ENCODE peak calls at places on chromosomes 1 and 21, in ten cellular contexts. E is CD4-positive, alpha-beta T cell; G is thoracic aorta; U is esophagus muscularis mucosa; D is mammary epithelial cell; J is stomach; Y is breast epithelium; Z is lung; O is fibroblast of lung; T is HCT116. W is an unnamed sample. For H3K9me3, the result is how much of the 10 kb centered on the place peaks cover.

GRCh38 chr1:9128520-9129371 is at the start of gene GPR157:
- DNase-seq in Z (peak), U (peak), E (peak), Y (peak), O (peak), D (peak), J (peak), G (peak), T (peak), W (peak)

GRCh38 chr1:30359821-30360220 is 363.6 kb downstream of the MATN1 start:
- DNase-seq in U (no peak), E (no peak), G (no peak), O (no peak), J (no peak), Y (no peak), D (no peak), Z (no peak), T (no peak), W (no peak)

GRCh38 chr1:213751064-213751397 is 236.7 kb upstream of the PROX1 start:
- DNase-seq in U (no peak), Z (no peak), T (no peak), E (no peak), J (no peak), Y (no peak), G (no peak), D (no peak), O (no peak), W (no peak)

GRCh38 chr1:152141971-152142584 is 16.9 kb downstream of the RPTN start:
- DNase-seq in D (peak), T (peak), E (no peak), Y (no peak), G (peak), U (peak), J (peak), Z (peak), O (peak), W (peak)

GRCh38 chr1:225962440-225962975 is 21.5 kb upstream of the LEFTY2 start:
- DNase-seq in Y (no peak), O (peak), Z (no peak), U (no peak), J (peak), E (peak), T (no peak), G (no peak), D (no peak), W (peak)

GRCh38 chr1:3227372-3227704 is 158.3 kb downstream of the PRDM16 start:
- DNase-seq in T (no peak), U (no peak), G (no peak), J (no peak), Z (no peak), O (no peak), E (no peak), D (no peak), Y (no peak), W (no peak)

GRCh38 chr1:228093050-228093906 is 9.8 kb downstream of the C1orf35 start:
- DNase-seq in E (no peak), D (no peak), T (no peak), J (peak), O (no peak), U (no peak), Y (no peak), G (no peak), Z (no peak), W (peak)

GRCh38 chr1:151309851-151310323 is 17.3 kb downstream of the PI4KB start:
- DNase-seq in G (no peak), Y (no peak), E (no peak), U (no peak), D (no peak), T (no peak), O (peak), Z (no peak), J (no peak), W (no peak)

GRCh38 chr1:160868141-160868540 is 5.5 kb upstream of the CD244 start:
- DNase-seq in G (no peak), O (no peak), E (no peak), U (no peak), Y (no peak), D (peak), Z (no peak), J (no peak), T (no peak), W (no peak)

GRCh38 chr1:75035536-75035935 is 98.7 kb upstream of the LHX8 start:
- DNase-seq in J (no peak), Y (no peak), O (no peak), E (no peak), D (peak), Z (no peak), U (no peak), T (no peak), G (no peak), W (no peak)

GRCh38 chr1:161106434-161106833 is 8.3 kb downstream of the KLHDC9 start:
- DNase-seq in O (no peak), E (no peak), U (no peak), D (no peak), T (no peak), J (no peak), Y (no peak), Z (no peak), G (no peak), W (no peak)

GRCh38 chr21:16751705-16752104 is 761.1 kb upstream of the CXADR start:
- DNase-seq in D (no peak), G (no peak), Z (no peak), O (no peak), Y (no peak), T (no peak), J (no peak), U (no peak), E (no peak), W (no peak)

GRCh38 chr1:155729031-155729898 is 40.4 kb downstream of the DAP3 start:
- DNase-seq in U (no peak), Z (peak), E (no peak), Y (peak), G (peak), O (peak), J (peak), T (peak), D (peak), W (no peak)

GRCh38 chr1:6688001-6688400 is 13.6 kb downstream of the DNAJC11 start:
- DNase-seq in J (no peak), G (no peak), U (no peak), D (no peak), Y (no peak), T (no peak), Z (no peak), O (no peak), E (no peak), W (no peak)

GRCh38 chr1:62744594-62745577 is 39.0 kb upstream of the ATG4C start:
- DNase-seq in G (no peak), D (no peak), U (no peak), E (no peak), O (no peak), Z (no peak), J (no peak), Y (no peak), T (no peak), W (no peak)

GRCh38 chr21:42218836-42219605 is at the start of gene ABCG1:
- DNase-seq in U (no peak), G (no peak), Z (no peak), J (peak), Y (no peak), T (no peak), E (peak), D (peak), O (no peak), W (peak)

GRCh38 chr1:210600421-210601195 is 271.9 kb downstream of the HHAT start:
- DNase-seq in O (no peak), Z (no peak), E (no peak), G (no peak), U (no peak), Y (no peak), T (no peak), D (no peak), J (no peak), W (no peak)

GRCh38 chr1:178692564-178693327 is 32.3 kb upstream of the RALGPS2 start:
- DNase-seq in U (no peak), G (no peak), D (no peak), E (no peak), Y (no peak), J (no peak), Z (no peak), T (no peak), O (no peak), W (no peak)

GRCh38 chr1:180939072-180939705 is 26.5 kb downstream of the KIAA1614 start:
- DNase-seq in T (no peak), Y (no peak), E (no peak), Z (no peak), U (no peak), D (no peak), O (no peak), G (no peak), J (no peak), W (no peak)

GRCh38 chr1:167460836-167461235 is 57.5 kb downstream of the CD247 start:
- DNase-seq in T (no peak), Z (no peak), D (no peak), E (peak), O (no peak), Y (peak), G (no peak), U (no peak), J (no peak), W (no peak)

GRCh38 chr1:111441573-111442192 is 7.4 kb downstream of the WDR77 start:
- DNase-seq in E (peak), U (peak), G (no peak), O (peak), J (peak), T (no peak), Y (no peak), D (no peak), Z (no peak), W (no peak)

GRCh38 chr1:196160066-196160795 is 448.0 kb downstream of the KCNT2 start:
- DNase-seq in O (peak), Y (no peak), E (no peak), U (no peak), Z (no peak), G (no peak), D (peak), J (no peak), T (no peak), W (no peak)

GRCh38 chr1:151502859-151503509 is 8.2 kb upstream of the CGN start:
- DNase-seq in U (no peak), J (no peak), E (no peak), Z (no peak), D (no peak), O (no peak), T (no peak), G (no peak), Y (no peak), W (no peak)

GRCh38 chr1:222732216-222733159 is 4.5 kb upstream of the FAM177B start:
- DNase-seq in T (no peak), J (no peak), Z (no peak), U (no peak), D (no peak), E (no peak), G (no peak), Y (no peak), O (no peak), W (no peak)

GRCh38 chr1:30284226-30284625 is 439.2 kb downstream of the MATN1 start:
- DNase-seq in J (no peak), U (peak), Y (no peak), Z (no peak), E (no peak), O (no peak), G (no peak), D (no peak), T (no peak), W (no peak)

GRCh38 chr21:16992448-16992847 is 520.4 kb upstream of the CXADR start:
- DNase-seq in Y (no peak), E (no peak), Z (no peak), T (no peak), U (no peak), G (no peak), O (no peak), J (no peak), D (no peak), W (no peak)

GRCh38 chr21:37503848-37504467 is 137.4 kb downstream of the DYRK1A start:
- DNase-seq in E (no peak), U (no peak), O (peak), D (no peak), G (no peak), Z (no peak), J (no peak), Y (no peak), T (no peak), W (no peak)

DNA sequence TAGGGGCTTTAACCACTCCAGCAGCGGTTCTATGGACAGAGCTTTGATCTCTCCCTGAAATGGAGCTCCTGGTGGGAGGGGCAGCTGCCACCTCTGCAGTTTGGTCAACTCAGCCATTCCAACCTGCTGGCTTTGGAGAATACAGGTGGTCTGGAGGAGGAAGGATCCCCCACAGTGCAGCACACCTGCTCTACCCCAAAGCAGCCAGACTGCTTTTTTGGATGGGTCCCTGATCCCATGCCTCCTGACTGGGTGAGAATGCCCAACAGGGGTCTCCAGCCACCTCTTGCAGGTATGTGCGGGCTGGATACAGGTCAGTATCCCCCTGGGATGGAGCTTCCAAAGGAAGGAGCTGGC is 53.9 kb downstream of the TPTE start:
- DNase-seq in U (no peak), D (no peak), E (no peak), G (no peak), Y (no peak), J (no peak), T (no peak), O (no peak), Z (no peak), W (no peak)
- H3K9me3 ChIP-seq in U (under half), D (half or more), E (under half), G (under half), Y (half or more), J (half or more), T (under half), O (under half), Z (under half), W (under half)

GRCh38 chr21:44049182-44049581 is 37.1 kb downstream of the TRAPPC10 start:
- DNase-seq in Z (no peak), D (no peak), Y (no peak), T (no peak), J (no peak), G (no peak), O (no peak), U (no peak), E (no peak), W (peak)
- H3K27ac ChIP-seq in Z (no peak), D (no peak), Y (no peak), T (no peak), J (no peak), G (no peak), O (no peak), U (no peak), E (no peak), W (no peak)

DNA sequence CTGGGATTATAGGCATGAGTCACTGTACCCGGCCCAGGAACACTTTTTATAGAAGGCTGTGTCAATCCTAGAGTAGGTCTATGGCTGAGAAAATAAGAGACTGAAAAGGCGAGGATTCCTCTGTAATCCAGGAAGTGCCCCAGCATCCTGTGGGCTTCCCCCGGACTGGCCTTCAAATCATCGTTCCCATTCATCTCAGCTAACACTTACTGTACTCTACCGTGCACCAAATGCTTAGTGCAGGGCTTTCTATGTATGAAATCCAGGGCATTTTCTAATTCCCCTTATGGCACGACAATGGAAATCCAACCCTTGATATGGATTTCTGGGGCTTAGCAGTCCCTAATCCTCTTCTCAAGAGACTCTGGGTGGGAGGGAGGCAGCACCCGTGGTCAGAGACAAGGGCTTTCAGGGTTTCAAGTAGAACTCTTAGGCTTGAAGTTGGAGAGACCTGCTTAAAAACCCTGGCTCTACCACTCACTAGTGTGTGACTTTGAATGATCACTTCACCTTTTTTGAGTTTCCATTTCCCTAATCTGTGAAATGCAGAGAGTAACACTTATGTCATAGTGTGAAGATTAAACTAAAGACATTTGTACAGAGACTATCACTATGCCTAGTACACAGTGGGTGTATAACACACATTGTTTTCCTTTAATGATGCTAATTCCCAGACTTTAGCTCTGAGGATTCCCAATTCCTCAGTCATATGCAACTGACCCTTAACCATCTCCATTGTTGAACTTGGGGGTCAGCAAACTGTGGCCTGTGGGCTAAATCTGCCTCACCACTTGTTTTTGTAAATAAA is 20.3 kb downstream of the MECR start:
- DNase-seq in G (no peak), T (no peak), J (no peak), U (no peak), E (no peak), D (no peak), O (no peak), Z (no peak), Y (no peak), W (no peak)
- TF ChIP-seq CTCF in G (no peak), T (no peak), J (no peak), U (no peak), E (no peak), D (no peak), O (no peak), Z (no peak), Y (no peak), W (no peak)

GRCh38 chr1:81115422-81115821 is 685.3 kb upstream of the ADGRL2 start:
- DNase-seq in J (no peak), U (no peak), T (no peak), O (no peak), Y (no peak), G (no peak), E (no peak), D (no peak), Z (no peak), W (no peak)
- H3K9me3 ChIP-seq in J (under half), U (under half), T (under half), O (under half), Y (under half), G (under half), E (under half), D (under half), Z (under half), W (under half)